ENCODE peak calls at places on chromosomes 3 and 15, in four cellular contexts. S is esophagus squamous epithelium, K is adrenal gland, G is heart left ventricle. V is an unnamed sample.

GRCh38 chr3:151614-152189 is 44.9 kb upstream of the CHL1 start:
- DNase-seq in S (no peak), K (no peak), G (no peak), V (no peak)

GRCh38 chr3:191499307-191500125 is 38.6 kb downstream of the PYDC2 start:
- DNase-seq in S (no peak), K (peak; percentile 76), G (peak; percentile 73), V (peak; percentile 71)

GRCh38 chr3:179260949-179261765 is 10.2 kb upstream of the KCNMB3 start:
- DNase-seq in S (peak; percentile 6), K (peak; percentile 64), G (peak; percentile 92), V (peak; percentile 81)

GRCh38 chr15:98144388-98144787 is 183.9 kb downstream of the ARRDC4 start:
- DNase-seq in S (no peak), K (no peak), G (no peak), V (no peak)

GRCh38 chr3:29283297-29283681 is 2.4 kb downstream of the RBMS3 start:
- DNase-seq in S (no peak), K (no peak), G (no peak), V (no peak)

GRCh38 chr3:123365450-123366143 is 83.3 kb downstream of the ADCY5 start:
- DNase-seq in S (no peak), K (peak; percentile 27), G (no peak), V (no peak)

GRCh38 chr3:169146866-169147245 is 516.7 kb downstream of the MECOM start:
- DNase-seq in S (no peak), K (no peak), G (no peak), V (peak; percentile 2)

GRCh38 chr3:69319652-69320051 is 66.2 kb downstream of the FRMD4B start:
- DNase-seq in S (no peak), K (no peak), G (no peak), V (no peak)

GRCh38 chr3:61560452-61561373 is 658 bp upstream of the PTPRG start:
- DNase-seq in S (no peak), K (peak; percentile 92), G (peak; percentile 90), V (peak; percentile 79)

GRCh38 chr3:51622868-51623267 is 48.2 kb upstream of the TEX264 start:
- DNase-seq in S (no peak), K (no peak), G (no peak), V (no peak)

GRCh38 chr3:39130026-39130425 is 22.5 kb downstream of the TTC21A start:
- DNase-seq in S (no peak), K (no peak), G (no peak), V (no peak)

GRCh38 chr3:32278714-32279113 is 40.2 kb downstream of the CMTM8 start:
- DNase-seq in S (no peak), K (no peak), G (no peak), V (no peak)

GRCh38 chr3:195892355-195893120 is 15.8 kb downstream of the TNK2 start:
- DNase-seq in S (no peak), K (no peak), G (peak; percentile 72), V (peak; percentile 87)
- H3K4me3 ChIP-seq in S (peak overlapping the region; percentile 22), K (no peak overlapping the region), G (peak overlapping the region; percentile 13), V (no peak overlapping the region)

GRCh38 chr15:33675246-33675645 is 293.1 kb upstream of the CHRM5 start:
- DNase-seq in S (no peak), K (no peak), G (no peak), V (no peak)

GRCh38 chr15:33671456-33671855 is 296.8 kb upstream of the CHRM5 start:
- DNase-seq in S (no peak), K (no peak), G (no peak), V (no peak)

GRCh38 chr15:33670567-33670966 is 297.7 kb upstream of the CHRM5 start:
- DNase-seq in S (no peak), K (no peak), G (no peak), V (no peak)
- H3K27me3 ChIP-seq in S (no peaks in the 10 kb centered on the region), K (no peaks in the 10 kb centered on the region), G (no peaks in the 10 kb centered on the region), V (no peaks in the 10 kb centered on the region)

DNA sequence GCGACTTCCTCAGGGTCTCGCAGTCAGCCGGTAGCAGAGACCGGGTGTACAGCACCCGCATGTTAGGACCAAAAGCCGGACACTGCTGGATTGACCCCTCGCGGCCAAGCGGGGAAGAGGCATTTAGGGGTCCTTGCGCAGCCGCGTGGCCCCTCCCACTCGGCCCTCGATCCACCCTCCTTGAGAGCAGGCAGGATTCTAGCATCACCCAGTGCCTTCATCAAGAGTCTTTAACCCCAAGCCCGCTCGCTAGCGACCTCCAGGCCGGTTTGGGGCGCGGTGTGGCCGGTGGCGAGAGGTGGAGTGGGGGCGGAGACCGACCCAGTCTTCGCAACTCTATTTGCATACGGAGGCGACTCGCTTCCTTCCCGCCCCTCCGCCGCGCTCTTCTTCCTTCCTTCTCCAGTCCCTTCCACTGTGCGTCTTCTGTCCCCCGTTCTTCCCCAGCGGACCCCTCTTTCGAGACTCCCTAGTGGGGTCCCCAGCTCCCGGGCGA is at the start of gene ST6GAL1:
- DNase-seq in S (peak; percentile 29), K (peak; percentile 41), G (peak; percentile 87), V (peak; percentile 76)
- TF ChIP-seq CTCF in S (no peak), K (peak; percentile 32), G (peak; percentile 74), V (peak; percentile 34)

DNA sequence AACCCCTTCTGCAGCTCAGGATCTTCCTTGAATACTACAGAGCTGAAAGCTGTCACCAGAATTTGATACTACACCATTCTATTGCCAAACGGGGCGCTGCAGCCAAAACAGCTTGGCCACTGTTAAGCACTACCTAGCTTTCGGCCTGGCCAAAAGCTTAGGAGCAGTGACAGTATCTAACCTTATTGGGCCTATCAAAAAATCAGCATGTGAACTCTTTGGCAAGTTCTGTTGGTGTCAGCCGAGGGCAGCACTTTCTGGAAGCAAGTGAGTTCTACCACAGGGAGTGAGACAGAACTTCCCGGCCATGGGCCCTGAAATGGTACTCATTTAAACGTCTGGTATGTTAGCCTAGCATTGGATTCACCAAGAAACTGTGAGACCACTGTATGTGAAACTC is 16.1 kb upstream of the GYG1 start:
- DNase-seq in S (no peak), K (no peak), G (peak; percentile 60), V (no peak)
- H3K4me3 ChIP-seq in S (no peak overlapping the region), K (no peak overlapping the region), G (no peak overlapping the region), V (no peak overlapping the region)

DNA sequence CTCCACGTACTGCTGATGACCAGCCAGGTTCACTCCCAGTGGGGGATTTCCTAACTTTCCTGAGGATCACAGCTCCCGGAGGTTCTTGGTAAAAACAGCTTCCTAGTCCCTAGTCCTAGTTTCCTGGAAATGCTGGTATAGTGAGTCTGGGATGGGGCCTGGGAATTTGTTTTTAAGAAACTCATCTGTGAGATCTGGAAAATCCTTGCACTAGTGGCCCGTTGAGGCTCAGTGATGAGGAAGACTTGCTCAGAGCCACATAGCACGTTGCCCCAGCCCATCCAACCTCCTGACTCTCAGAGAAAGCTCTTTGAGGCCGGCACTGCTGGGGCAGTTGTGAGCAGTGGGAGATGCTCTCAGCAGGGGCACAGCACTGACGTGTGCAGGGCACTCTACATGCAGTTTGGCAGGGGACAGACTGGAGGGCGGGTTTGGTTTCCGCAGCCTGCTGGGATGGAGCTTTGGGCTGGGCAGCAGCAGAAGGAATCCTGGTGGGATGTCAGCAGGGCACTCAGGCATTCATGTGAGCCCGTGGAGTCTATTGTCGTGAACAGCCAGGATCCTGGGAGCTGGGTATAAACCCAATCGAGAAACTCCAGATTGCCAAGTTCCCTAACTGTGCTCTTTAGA is 31.6 kb downstream of the SAXO2 start:
- DNase-seq in S (no peak), K (no peak), G (no peak), V (no peak)
- H3K27me3 ChIP-seq in S (no peaks in the 10 kb centered on the region), K (no peaks in the 10 kb centered on the region), G (no peaks in the 10 kb centered on the region), V (no peaks in the 10 kb centered on the region)

DNA sequence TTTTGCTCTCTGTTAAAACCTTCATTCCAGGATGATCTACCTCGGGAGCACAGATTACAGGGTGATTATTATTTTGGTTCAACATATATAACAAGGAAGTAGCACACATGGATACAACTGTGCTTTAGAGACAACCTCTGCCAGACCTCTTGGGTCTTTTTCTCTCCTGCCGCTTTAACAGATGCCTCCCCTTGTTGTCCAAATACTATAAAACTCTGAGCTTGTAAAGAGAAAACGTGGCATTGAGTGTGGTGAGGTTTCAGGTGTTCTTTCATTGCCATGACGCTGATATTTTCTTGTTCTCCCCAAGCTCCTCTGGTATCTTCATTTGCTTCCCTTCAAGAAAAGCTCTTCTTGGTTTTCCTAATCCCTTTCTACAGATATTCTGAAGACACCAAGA is 29.0 kb downstream of the BCL2L10 start:
- DNase-seq in S (no peak), K (no peak), G (no peak), V (no peak)
- TF ChIP-seq CTCF in S (no peak), K (no peak), G (no peak), V (no peak)

DNA sequence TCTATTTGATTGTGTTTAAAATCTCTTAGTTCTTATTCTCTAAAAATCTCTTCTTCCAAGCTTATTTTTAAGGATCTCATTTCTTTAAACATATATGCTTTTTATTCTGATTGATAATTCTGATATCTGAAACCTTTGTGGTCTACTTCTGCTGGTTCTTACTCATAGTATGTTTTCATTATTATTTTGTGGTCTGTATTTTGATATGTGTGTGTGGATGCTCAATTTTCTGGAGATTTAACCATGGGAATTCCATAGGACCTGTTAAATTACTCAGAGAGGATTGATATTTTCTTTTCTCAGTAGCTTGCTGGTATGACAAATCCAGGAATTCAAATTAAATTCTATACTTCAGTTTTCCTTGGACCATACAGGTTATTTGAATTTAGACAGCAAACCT is 14.7 kb upstream of the HHLA2 start:
- DNase-seq in S (no peak), K (no peak), G (no peak), V (no peak)
- H3K4me3 ChIP-seq in S (no peak overlapping the region), K (no peak overlapping the region), G (no peak overlapping the region), V (no peak overlapping the region)

GRCh38 chr15:79432345-79433311 is 492 bp downstream of the MINAR1 start:
- DNase-seq in S (no peak), K (no peak), G (no peak), V (no peak)
- H3K27me3 ChIP-seq in S (peaks cover 28% of the 10 kb centered on the region), K (peaks cover 17% of the 10 kb centered on the region), G (peaks cover 36% of the 10 kb centered on the region), V (peaks cover 13% of the 10 kb centered on the region)

GRCh38 chr3:100650651-100651611 is 41.5 kb downstream of the ADGRG7 start:
- DNase-seq in S (no peak), K (no peak), G (no peak), V (no peak)
- TF ChIP-seq CTCF in S (no peak), K (no peak), G (peak; percentile 25), V (peak; percentile 19)

GRCh38 chr15:70109522-70109921 is 11.8 kb upstream of the TLE3 start:
- DNase-seq in S (no peak), K (no peak), G (no peak), V (no peak)

GRCh38 chr15:70109982-70110381 is 12.3 kb upstream of the TLE3 start:
- DNase-seq in S (no peak), K (no peak), G (no peak), V (no peak)

GRCh38 chr15:70112018-70112395 is 14.3 kb upstream of the TLE3 start:
- DNase-seq in S (no peak), K (no peak), G (no peak), V (no peak)

GRCh38 chr15:70113304-70113700 is 15.6 kb upstream of the TLE3 start:
- DNase-seq in S (peak; percentile 38), K (peak; percentile 72), G (peak; percentile 82), V (peak; percentile 27)

GRCh38 chr15:70111203-70112017 is 13.7 kb upstream of the TLE3 start:
- DNase-seq in S (no peak), K (peak; percentile 85), G (peak; percentile 67), V (peak; percentile 87)
- H3K4me3 ChIP-seq in S (no peak overlapping the region), K (no peak overlapping the region), G (no peak overlapping the region), V (no peak overlapping the region)

V was measured in thyroid gland.